ENCODE peak calls at places on chromosome 19, in five cellular contexts. One of them, this sample, is unnamed.

GRCh38 chr19:52567921-52568320 is 2.2 kb upstream of the ZNF701 start:
- DNase-seq in stimulated activated CD4-positive, alpha-beta T cell treated with anti-CD3 and anti-CD28 coated beads, Interleukin-2, amount 100 ng/mL, for 48 hours: no peak
- DNase-seq in T-cell: no peak
- DNase-seq in HFF-Myc: no peak
- DNase-seq in astrocyte of the cerebellum: no peak
- DNase-seq in this sample: no peak

GRCh38 chr19:55220525-55220924 is 8.0 kb downstream of the TMEM86B start:
- DNase-seq in T-cell: no peak
- DNase-seq in stimulated activated CD4-positive, alpha-beta T cell treated with anti-CD3 and anti-CD28 coated beads, Interleukin-2, amount 100 ng/mL, for 48 hours: no peak
- DNase-seq in HFF-Myc: no peak
- DNase-seq in astrocyte of the cerebellum: no peak
- DNase-seq in this sample: no peak

GRCh38 chr19:18781885-18782527 is 9.1 kb downstream of the COMP start:
- DNase-seq in stimulated activated CD4-positive, alpha-beta T cell treated with anti-CD3 and anti-CD28 coated beads, Interleukin-2, amount 100 ng/mL, for 48 hours: no peak
- DNase-seq in T-cell: no peak
- DNase-seq in HFF-Myc: no peak
- DNase-seq in astrocyte of the cerebellum: no peak
- DNase-seq in this sample: no peak

GRCh38 chr19:28436320-28436719 is 776.6 kb downstream of the UQCRFS1 start:
- DNase-seq in stimulated activated CD4-positive, alpha-beta T cell treated with anti-CD3 and anti-CD28 coated beads, Interleukin-2, amount 100 ng/mL, for 48 hours: no peak
- DNase-seq in astrocyte of the cerebellum: no peak
- DNase-seq in T-cell: no peak
- DNase-seq in HFF-Myc: no peak
- DNase-seq in this sample: no peak

GRCh38 chr19:5352229-5352763 is 11.7 kb upstream of the PTPRS start:
- DNase-seq in HFF-Myc: no peak
- DNase-seq in T-cell: no peak
- DNase-seq in astrocyte of the cerebellum: no peak
- DNase-seq in stimulated activated CD4-positive, alpha-beta T cell treated with anti-CD3 and anti-CD28 coated beads, Interleukin-2, amount 100 ng/mL, for 48 hours: no peak
- DNase-seq in this sample: no peak

GRCh38 chr19:15187026-15188007 is 13.5 kb downstream of the NOTCH3 start:
- DNase-seq in HFF-Myc: no peak
- DNase-seq in T-cell: no peak
- DNase-seq in stimulated activated CD4-positive, alpha-beta T cell treated with anti-CD3 and anti-CD28 coated beads, Interleukin-2, amount 100 ng/mL, for 48 hours: no peak
- DNase-seq in astrocyte of the cerebellum: no peak
- DNase-seq in this sample: no peak

GRCh38 chr19:54459282-54460229 is 4.0 kb downstream of the LENG9 start:
- DNase-seq in astrocyte of the cerebellum: no peak
- DNase-seq in stimulated activated CD4-positive, alpha-beta T cell treated with anti-CD3 and anti-CD28 coated beads, Interleukin-2, amount 100 ng/mL, for 48 hours: no peak
- DNase-seq in HFF-Myc: no peak
- DNase-seq in T-cell: no peak
- DNase-seq in this sample: no peak

GRCh38 chr19:51026554-51026831 is at the start of gene KLK11:
- DNase-seq in T-cell: no peak
- DNase-seq in astrocyte of the cerebellum: no peak
- DNase-seq in HFF-Myc: no peak
- DNase-seq in stimulated activated CD4-positive, alpha-beta T cell treated with anti-CD3 and anti-CD28 coated beads, Interleukin-2, amount 100 ng/mL, for 48 hours: no peak
- DNase-seq in this sample: no peak

GRCh38 chr19:47699360-47699917 is 13.8 kb upstream of the EHD2 start:
- DNase-seq in astrocyte of the cerebellum: no peak
- DNase-seq in stimulated activated CD4-positive, alpha-beta T cell treated with anti-CD3 and anti-CD28 coated beads, Interleukin-2, amount 100 ng/mL, for 48 hours: peak; percentile 48
- DNase-seq in T-cell: peak; percentile 13
- DNase-seq in HFF-Myc: no peak
- DNase-seq in this sample: no peak

GRCh38 chr19:38211206-38211605 is 12.8 kb downstream of the DPF1 start:
- DNase-seq in astrocyte of the cerebellum: no peak
- DNase-seq in T-cell: no peak
- DNase-seq in HFF-Myc: no peak
- DNase-seq in stimulated activated CD4-positive, alpha-beta T cell treated with anti-CD3 and anti-CD28 coated beads, Interleukin-2, amount 100 ng/mL, for 48 hours: no peak
- DNase-seq in this sample: no peak